ENCODE peak calls at places on chromosomes 4 and X, in five cellular contexts. Q is glutamatergic neuron; W is lower lobe of right lung; B is SHP77; L is CD8-positive, alpha-beta memory T cell. H is an unnamed sample.

GRCh38 chrX:68703369-68703768 is 55.9 kb downstream of the STARD8 start:
- DNase-seq in Q (no peak), W (no peak), B (no peak), L (no peak), H (no peak)

GRCh38 chr4:33268776-33269175 is 2548.6 kb downstream of the PCDH7 start:
- DNase-seq in Q (no peak), W (no peak), B (no peak), L (no peak), H (no peak)

GRCh38 chrX:108485960-108486359 is 46.3 kb downstream of the COL4A5 start:
- DNase-seq in Q (no peak), W (no peak), B (no peak), L (no peak), H (no peak)

GRCh38 chr4:33184684-33185083 is 2464.5 kb downstream of the PCDH7 start:
- DNase-seq in Q (no peak), W (no peak), B (no peak), L (no peak), H (no peak)

GRCh38 chr4:84673475-84674230 is 90.7 kb downstream of the CDS1 start:
- DNase-seq in Q (no peak), W (no peak), B (no peak), L (no peak), H (no peak)

GRCh38 chr4:145523117-145523516 is 41.5 kb downstream of the SMAD1 start:
- DNase-seq in Q (no peak), W (no peak), B (no peak), L (no peak), H (no peak)

GRCh38 chr4:176044589-176044951 is 21.1 kb upstream of the WDR17 start:
- DNase-seq in Q (no peak), W (no peak), B (no peak), L (no peak), H (peak; percentile 65)

GRCh38 chr4:4884611-4885010 is 25.1 kb downstream of the MSX1 start:
- DNase-seq in Q (no peak), W (no peak), B (no peak), L (no peak), H (no peak)

GRCh38 chr4:40506492-40506891 is 123.2 kb downstream of the RBM47 start:
- DNase-seq in Q (no peak), W (no peak), B (no peak), L (no peak), H (no peak)

GRCh38 chr4:126888968-126889367 is 743.8 kb upstream of the INTU start:
- DNase-seq in Q (no peak), W (no peak), B (no peak), L (no peak), H (no peak)

H was measured in substantia nigra.